ENCODE peak calls at places on chromosomes 11 and 22, in nine cellular contexts. C is hepatocyte, O is AG10803, Y is kidney, Z is cardiac muscle cell, J is chondrocyte, P is B cell, Q is AG09319, M is GM13976. A is an unnamed sample.

GRCh38 chr11:18229501-18229900 is 7.1 kb downstream of the SAA4 start:
- DNase-seq in C (no peak), J (no peak), Y (no peak), O (no peak), M (peak; percentile 69), P (no peak), Z (no peak), Q (no peak), A (peak; percentile 73)

GRCh38 chr11:43419460-43419859 is 60.7 kb downstream of the TTC17 start:
- DNase-seq in Q (no peak), Z (peak; percentile 60), O (peak; percentile 29), P (no peak), M (peak; percentile 17), J (no peak), C (peak; percentile 68), Y (no peak), A (peak; percentile 18)

GRCh38 chr11:70250876-70251275 is 19.6 kb upstream of the PPFIA1 start:
- DNase-seq in Z (no peak), O (no peak), J (no peak), P (no peak), M (no peak), Y (no peak), C (no peak), Q (no peak), A (no peak)

GRCh38 chr11:32874144-32874543 is 18.5 kb upstream of the QSER1 start:
- DNase-seq in C (no peak), M (no peak), Y (no peak), J (no peak), P (no peak), O (no peak), Z (no peak), Q (no peak), A (no peak)

GRCh38 chr11:67615455-67616430 is 9.0 kb downstream of the NDUFV1 start:
- DNase-seq in Y (no peak), Z (peak; percentile 23), P (no peak), M (peak; percentile 72), O (no peak), Q (no peak), J (no peak), C (peak; percentile 43), A (peak; percentile 56)

GRCh38 chr11:28767574-28767973 is 659.4 kb downstream of the METTL15 start:
- DNase-seq in Y (no peak), Q (no peak), P (no peak), O (peak; percentile 31), Z (peak; percentile 54), M (no peak), C (no peak), J (no peak), A (no peak)

GRCh38 chr11:109612481-109612880 is 190.5 kb downstream of the C11orf87 start:
- DNase-seq in P (no peak), Z (no peak), M (no peak), Y (no peak), Q (no peak), O (no peak), C (no peak), J (no peak), A (no peak)

GRCh38 chr11:2914475-2915195 is 14.6 kb downstream of the PHLDA2 start:
- DNase-seq in Z (no peak), Q (no peak), C (no peak), M (peak; percentile 42), J (no peak), P (no peak), O (no peak), Y (peak; percentile 54), A (no peak)

GRCh38 chr11:117458275-117459120 is 130.8 kb downstream of the CEP164 start:
- DNase-seq in M (peak; percentile 77), P (peak; percentile 36), Z (no peak), O (no peak), Q (no peak), Y (no peak), J (no peak), C (no peak), A (peak; percentile 68)

GRCh38 chr11:106422585-106422984 is 345.1 kb downstream of the AASDHPPT start:
- DNase-seq in Y (no peak), P (no peak), J (no peak), O (no peak), Q (no peak), M (no peak), Z (no peak), C (no peak), A (no peak)

GRCh38 chr11:65786008-65786785 is 666 bp upstream of the OVOL1 start:
- DNase-seq in C (peak; percentile 53), Y (peak; percentile 81), P (no peak), O (no peak), Q (no peak), J (peak; percentile 85), M (no peak), Z (no peak), A (peak; percentile 33)

GRCh38 chr11:128724891-128725611 is 31.2 kb downstream of the FLI1 start:
- DNase-seq in J (no peak), Z (no peak), Y (no peak), M (no peak), C (no peak), Q (no peak), O (no peak), P (peak; percentile 32), A (no peak)

DNA sequence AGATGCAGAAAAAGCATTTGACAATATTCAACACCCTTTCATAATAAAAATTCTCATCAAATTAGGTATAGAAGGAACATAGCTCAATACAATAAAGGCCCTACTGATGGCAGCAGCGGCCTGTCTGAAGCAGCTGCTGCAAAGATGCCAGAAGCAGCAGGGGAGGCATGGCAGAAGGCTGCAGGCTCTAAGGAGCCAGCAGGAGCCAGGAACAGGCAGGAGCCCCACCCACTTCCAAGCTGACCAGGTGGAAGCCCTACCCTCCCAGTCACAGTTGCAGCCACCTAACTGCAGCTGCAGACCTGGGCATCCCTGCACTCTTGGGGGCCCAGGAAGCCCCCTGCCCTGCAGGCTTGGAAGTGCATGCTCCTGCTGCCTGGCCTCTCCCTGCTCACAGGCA is 18.2 kb upstream of the OR6A2 start:
- DNase-seq in P (no peak), C (no peak), O (no peak), J (no peak), Y (no peak), M (no peak), Q (no peak), Z (no peak), A (no peak)
- TF ChIP-seq CTCF in P (no peak), C (no peak), O (no peak), J (peak; percentile 45), Y (no peak), M (no peak), Q (no peak), Z (no peak), A (no peak)

GRCh38 chr11:82871646-82872045 is 28.6 kb downstream of the PRCP start:
- DNase-seq in P (no peak), O (peak; percentile 35), M (no peak), J (no peak), Z (no peak), Y (no peak), Q (no peak), C (no peak), A (no peak)
- TF ChIP-seq CTCF in P (no peak), O (no peak), M (no peak), J (no peak), Z (no peak), Y (no peak), Q (no peak), C (no peak), A (no peak)

GRCh38 chr22:27625769-27626674 is 175.5 kb downstream of the MN1 start:
- DNase-seq in M (no peak), C (no peak), J (peak; percentile 30), Z (no peak), O (no peak), Y (no peak), P (no peak), Q (no peak), A (no peak)

GRCh38 chr22:27626675-27627443 is 174.7 kb downstream of the MN1 start:
- DNase-seq in C (no peak), Y (no peak), M (no peak), O (no peak), Q (no peak), J (peak; percentile 30), P (no peak), Z (no peak), A (no peak)

GRCh38 chr22:27628341-27628740 is 173.2 kb downstream of the MN1 start:
- DNase-seq in Y (no peak), M (no peak), O (no peak), C (no peak), P (no peak), Z (no peak), Q (no peak), J (no peak), A (no peak)

GRCh38 chr22:27627901-27628300 is 173.7 kb downstream of the MN1 start:
- DNase-seq in P (no peak), O (no peak), Y (no peak), Q (no peak), C (no peak), Z (no peak), J (no peak), M (no peak), A (no peak)

GRCh38 chr22:27627444-27627833 is 174.1 kb downstream of the MN1 start:
- DNase-seq in Z (peak; percentile 29), Y (no peak), C (no peak), P (no peak), J (peak; percentile 44), Q (no peak), O (no peak), M (no peak), A (no peak)
- TF ChIP-seq CTCF in Z (no peak), Y (no peak), C (no peak), P (no peak), J (peak; percentile 24), Q (no peak), O (no peak), M (no peak), A (no peak)

DNA sequence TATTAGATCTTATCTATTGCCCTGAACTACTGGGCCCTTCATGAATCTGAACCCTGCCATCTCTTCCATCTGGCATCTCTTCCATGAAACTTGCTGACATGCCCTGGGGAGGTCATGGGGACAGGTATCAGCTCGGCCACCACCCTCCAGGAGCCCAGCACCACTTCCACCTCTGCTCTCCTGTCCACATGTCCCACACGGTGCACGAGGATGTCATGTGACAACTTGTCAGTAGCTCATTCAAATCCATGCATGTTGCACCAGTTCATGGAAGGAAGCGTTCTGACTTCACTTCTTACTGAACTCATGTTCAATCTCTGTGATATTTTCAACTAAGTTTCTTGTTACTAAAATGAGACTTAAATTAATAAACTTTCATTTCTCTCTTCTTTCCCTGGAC is 16.6 kb downstream of the YPEL1 start:
- DNase-seq in M (no peak), O (no peak), J (no peak), C (no peak), Z (no peak), P (no peak), Q (no peak), Y (no peak), A (no peak)
- TF ChIP-seq CTCF in M (no peak), O (no peak), J (no peak), C (no peak), Z (no peak), P (no peak), Q (no peak), Y (no peak), A (no peak)

DNA sequence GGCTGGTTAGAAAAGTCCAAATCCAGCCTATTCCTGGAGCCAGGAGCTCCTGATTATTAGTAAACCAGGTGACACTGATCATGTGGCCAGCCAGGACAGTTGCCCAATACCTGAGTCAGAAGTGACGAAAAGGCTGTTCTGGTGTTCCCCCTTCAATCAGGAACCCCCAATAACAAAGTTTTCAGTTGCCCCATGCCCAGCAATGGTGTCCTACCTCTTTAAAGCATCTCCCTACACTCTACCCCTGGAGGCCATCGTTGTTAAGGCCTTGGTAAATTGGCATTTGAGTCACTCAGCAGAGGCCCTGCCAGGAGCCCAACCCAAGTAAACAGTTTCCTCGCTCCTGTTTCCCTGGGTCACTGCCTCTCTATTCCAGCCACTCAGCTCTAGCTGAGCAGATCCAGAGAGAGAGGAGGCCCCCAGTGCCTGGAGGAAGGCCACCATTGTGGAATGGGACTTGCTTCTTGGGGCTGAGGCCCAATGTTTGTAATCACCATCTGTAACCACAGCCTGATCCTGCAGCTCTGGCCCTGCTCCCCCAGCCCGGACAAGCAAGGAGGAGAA is 25.0 kb downstream of the ARHGAP1 start:
- DNase-seq in M (peak; percentile 34), Z (peak; percentile 62), Y (no peak), O (peak; percentile 82), J (peak; percentile 35), C (peak; percentile 59), P (no peak), Q (peak; percentile 63), A (no peak)
- TF ChIP-seq CTCF in M (no peak), Z (no peak), Y (no peak), O (peak; percentile 32), J (peak; percentile 26), C (no peak), P (no peak), Q (no peak), A (no peak)

A was measured in GM10248.